ENCODE peak calls at places on chromosomes 6 and 20, in seven cellular contexts. One of them, this sample, is unnamed.
A peak's percentile ranks its signal among the peaks of the same experiment; 100 is the strongest.

GRCh38 chr6:167682125-167682524 is 144.6 kb upstream of the AFDN start:
- DNase-seq in central memory CD4-positive, alpha-beta T cell: no peak
- DNase-seq in ACHN: no peak
- DNase-seq in AG08396: no peak
- DNase-seq in T1000: no peak
- DNase-seq in astrocyte of the cerebellum: no peak
- DNase-seq in iris pigment epithelial cell: no peak
- DNase-seq in this sample: peak; percentile 70

GRCh38 chr6:157822221-157823000 is 635 bp upstream of the SNX9 start:
- DNase-seq in astrocyte of the cerebellum: no peak
- DNase-seq in ACHN: no peak
- DNase-seq in central memory CD4-positive, alpha-beta T cell: no peak
- DNase-seq in T1000: no peak
- DNase-seq in iris pigment epithelial cell: peak; percentile 37
- DNase-seq in AG08396: no peak
- DNase-seq in this sample: peak; percentile 35

GRCh38 chr6:17907467-17908229 is 79.8 kb downstream of the KIF13A start:
- DNase-seq in astrocyte of the cerebellum: peak; percentile 87
- DNase-seq in iris pigment epithelial cell: peak; percentile 99
- DNase-seq in ACHN: peak; percentile 93
- DNase-seq in central memory CD4-positive, alpha-beta T cell: no peak
- DNase-seq in T1000: peak; percentile 71
- DNase-seq in AG08396: peak; percentile 81
- DNase-seq in this sample: no peak

GRCh38 chr6:42450314-42451145 is 1.2 kb downstream of the TRERF1 start:
- DNase-seq in iris pigment epithelial cell: peak; percentile 44
- DNase-seq in AG08396: no peak
- DNase-seq in ACHN: peak; percentile 10
- DNase-seq in central memory CD4-positive, alpha-beta T cell: no peak
- DNase-seq in astrocyte of the cerebellum: no peak
- DNase-seq in T1000: no peak
- DNase-seq in this sample: no peak

GRCh38 chr20:34680586-34680985 is 3.7 kb upstream of the PIGU start:
- DNase-seq in iris pigment epithelial cell: peak; percentile 11
- DNase-seq in astrocyte of the cerebellum: no peak
- DNase-seq in AG08396: no peak
- DNase-seq in ACHN: no peak
- DNase-seq in T1000: no peak
- DNase-seq in central memory CD4-positive, alpha-beta T cell: no peak
- DNase-seq in this sample: no peak

GRCh38 chr6:4914412-4915159 is 89.3 kb downstream of the RPP40 start:
- DNase-seq in iris pigment epithelial cell: peak; percentile 37
- DNase-seq in astrocyte of the cerebellum: no peak
- DNase-seq in central memory CD4-positive, alpha-beta T cell: no peak
- DNase-seq in AG08396: peak; percentile 57
- DNase-seq in ACHN: no peak
- DNase-seq in T1000: peak; percentile 32
- DNase-seq in this sample: no peak

GRCh38 chr6:12645941-12646340 is 70.6 kb upstream of the PHACTR1 start:
- DNase-seq in iris pigment epithelial cell: no peak
- DNase-seq in astrocyte of the cerebellum: no peak
- DNase-seq in ACHN: no peak
- DNase-seq in AG08396: no peak
- DNase-seq in T1000: no peak
- DNase-seq in central memory CD4-positive, alpha-beta T cell: no peak
- DNase-seq in this sample: no peak

GRCh38 chr20:63045401-63045800 is 38.6 kb upstream of the BHLHE23 start:
- DNase-seq in T1000: no peak
- DNase-seq in ACHN: no peak
- DNase-seq in astrocyte of the cerebellum: no peak
- DNase-seq in AG08396: no peak
- DNase-seq in iris pigment epithelial cell: no peak
- DNase-seq in central memory CD4-positive, alpha-beta T cell: no peak
- DNase-seq in this sample: no peak

GRCh38 chr6:62324817-62325216 is 38.8 kb upstream of the KHDRBS2 start:
- DNase-seq in AG08396: no peak
- DNase-seq in iris pigment epithelial cell: no peak
- DNase-seq in T1000: no peak
- DNase-seq in astrocyte of the cerebellum: no peak
- DNase-seq in ACHN: no peak
- DNase-seq in central memory CD4-positive, alpha-beta T cell: no peak
- DNase-seq in this sample: no peak

GRCh38 chr20:49610701-49611538 is 43.0 kb upstream of the PTGIS start:
- DNase-seq in ACHN: peak; percentile 80
- DNase-seq in T1000: peak; percentile 87
- DNase-seq in iris pigment epithelial cell: no peak
- DNase-seq in central memory CD4-positive, alpha-beta T cell: peak; percentile 61
- DNase-seq in AG08396: peak; percentile 83
- DNase-seq in astrocyte of the cerebellum: no peak
- DNase-seq in this sample: no peak

GRCh38 chr20:21936720-21937380 is 231.4 kb downstream of the PAX1 start:
- DNase-seq in AG08396: no peak
- DNase-seq in central memory CD4-positive, alpha-beta T cell: no peak
- DNase-seq in ACHN: no peak
- DNase-seq in astrocyte of the cerebellum: peak; percentile 49
- DNase-seq in T1000: no peak
- DNase-seq in iris pigment epithelial cell: no peak
- DNase-seq in this sample: no peak

GRCh38 chr6:3621411-3621810 is 130.1 kb downstream of the PXDC1 start:
- DNase-seq in astrocyte of the cerebellum: no peak
- DNase-seq in ACHN: no peak
- DNase-seq in iris pigment epithelial cell: no peak
- DNase-seq in AG08396: no peak
- DNase-seq in central memory CD4-positive, alpha-beta T cell: no peak
- DNase-seq in T1000: no peak
- DNase-seq in this sample: no peak

GRCh38 chr6:137155830-137156229 is 17.6 kb downstream of the IL22RA2 start:
- DNase-seq in ACHN: no peak
- DNase-seq in iris pigment epithelial cell: peak; percentile 91
- DNase-seq in T1000: no peak
- DNase-seq in central memory CD4-positive, alpha-beta T cell: peak; percentile 69
- DNase-seq in astrocyte of the cerebellum: peak; percentile 47
- DNase-seq in AG08396: no peak
- DNase-seq in this sample: no peak

GRCh38 chr6:2171728-2172127 is 73.7 kb downstream of the GMDS start:
- DNase-seq in central memory CD4-positive, alpha-beta T cell: no peak
- DNase-seq in AG08396: no peak
- DNase-seq in astrocyte of the cerebellum: no peak
- DNase-seq in ACHN: no peak
- DNase-seq in iris pigment epithelial cell: no peak
- DNase-seq in T1000: no peak
- DNase-seq in this sample: no peak

GRCh38 chr20:63974402-63975200 is 4.8 kb downstream of the SAMD10 start:
- DNase-seq in T1000: no peak
- DNase-seq in iris pigment epithelial cell: no peak
- DNase-seq in AG08396: no peak
- DNase-seq in central memory CD4-positive, alpha-beta T cell: no peak
- DNase-seq in astrocyte of the cerebellum: no peak
- DNase-seq in ACHN: no peak
- DNase-seq in this sample: no peak

GRCh38 chr6:53161481-53162009 is 12.9 kb upstream of the GCM1 start:
- DNase-seq in central memory CD4-positive, alpha-beta T cell: no peak
- DNase-seq in AG08396: no peak
- DNase-seq in T1000: no peak
- DNase-seq in iris pigment epithelial cell: peak; percentile 27
- DNase-seq in ACHN: no peak
- DNase-seq in astrocyte of the cerebellum: no peak
- DNase-seq in this sample: peak; percentile 38

GRCh38 chr20:58308680-58309527 is 611 bp upstream of the RAB22A start:
- DNase-seq in central memory CD4-positive, alpha-beta T cell: peak; percentile 69
- DNase-seq in ACHN: peak; percentile 32
- DNase-seq in astrocyte of the cerebellum: no peak
- DNase-seq in AG08396: peak; percentile 87
- DNase-seq in iris pigment epithelial cell: peak; percentile 61
- DNase-seq in T1000: peak; percentile 85
- DNase-seq in this sample: peak; percentile 11

GRCh38 chr20:46558511-46558959 is 8.1 kb upstream of the OCSTAMP start:
- DNase-seq in T1000: peak; percentile 80
- DNase-seq in astrocyte of the cerebellum: peak; percentile 15
- DNase-seq in central memory CD4-positive, alpha-beta T cell: no peak
- DNase-seq in ACHN: peak; percentile 90
- DNase-seq in AG08396: peak; percentile 75
- DNase-seq in iris pigment epithelial cell: peak; percentile 94
- DNase-seq in this sample: peak; percentile 86

GRCh38 chr20:50744143-50744792 is 12.9 kb downstream of the PARD6B start:
- DNase-seq in ACHN: peak; percentile 73
- DNase-seq in AG08396: peak; percentile 83
- DNase-seq in iris pigment epithelial cell: peak; percentile 90
- DNase-seq in T1000: peak; percentile 91
- DNase-seq in astrocyte of the cerebellum: peak; percentile 67
- DNase-seq in central memory CD4-positive, alpha-beta T cell: no peak
- DNase-seq in this sample: peak; percentile 61

GRCh38 chr6:53647437-53648094 is 18.0 kb downstream of the KLHL31 start:
- DNase-seq in AG08396: no peak
- DNase-seq in T1000: no peak
- DNase-seq in ACHN: no peak
- DNase-seq in central memory CD4-positive, alpha-beta T cell: peak; percentile 54
- DNase-seq in iris pigment epithelial cell: no peak
- DNase-seq in astrocyte of the cerebellum: no peak
- DNase-seq in this sample: no peak

GRCh38 chr6:149923327-149923986 is 536 bp upstream of the RAET1G start:
- DNase-seq in astrocyte of the cerebellum: no peak
- DNase-seq in central memory CD4-positive, alpha-beta T cell: no peak
- DNase-seq in iris pigment epithelial cell: no peak
- DNase-seq in ACHN: no peak
- DNase-seq in T1000: no peak
- DNase-seq in AG08396: no peak
- DNase-seq in this sample: no peak

GRCh38 chr6:53984163-53984562 is 127.1 kb upstream of the MLIP start:
- DNase-seq in T1000: peak; percentile 33
- DNase-seq in central memory CD4-positive, alpha-beta T cell: no peak
- DNase-seq in iris pigment epithelial cell: peak; percentile 98
- DNase-seq in AG08396: peak; percentile 42
- DNase-seq in astrocyte of the cerebellum: peak; percentile 82
- DNase-seq in ACHN: peak; percentile 77
- DNase-seq in this sample: peak; percentile 49

This sample was measured in dermis microvascular lymphatic vessel endothelial cell.